ENCODE peak calls at places on chromosome 14, in ten cellular contexts. O is GM12878, Z is HCT116, V is H1, C is WTC11, H is K562, I is NB4, Q is endothelial cell of umbilical vein, T is HepG2, F is SK-N-SH. K is an unnamed sample.

GRCh38 chr14:103056322-103057027 is 874 bp downstream of the CDC42BPB start:
- DNase-seq in V (peak), T (no peak), Z (no peak), C (peak), O (no peak), F (peak), H (peak), Q (peak), I (peak), K (peak)

GRCh38 chr14:102911991-102912761 is 10.3 kb upstream of the AMN start:
- DNase-seq in F (peak), I (no peak), Z (no peak), T (no peak), Q (no peak), O (no peak), C (no peak), H (no peak), V (no peak), K (no peak)

GRCh38 chr14:72740966-72741835 is 152.7 kb downstream of the DPF3 start:
- DNase-seq in H (no peak), I (no peak), V (peak), T (no peak), Z (no peak), O (no peak), F (no peak), C (no peak), Q (no peak), K (no peak)

GRCh38 chr14:69242311-69243224 is 17.4 kb upstream of the GALNT16 start:
- DNase-seq in Q (peak), O (peak), Z (peak), T (peak), F (peak), C (peak), V (peak), I (peak), H (peak), K (peak)

GRCh38 chr14:56195219-56195618 is 77.0 kb downstream of the PELI2 start:
- DNase-seq in T (no peak), Z (no peak), Q (no peak), F (no peak), V (no peak), C (peak), H (no peak), O (no peak), I (no peak), K (no peak)

GRCh38 chr14:72830356-72830755 is 63.5 kb downstream of the DPF3 start:
- DNase-seq in H (no peak), Z (no peak), I (no peak), F (no peak), T (no peak), O (no peak), V (no peak), C (no peak), Q (no peak), K (no peak)

GRCh38 chr14:54220697-54221431 is 175.9 kb upstream of the CDKN3 start:
- DNase-seq in I (no peak), F (peak), Z (no peak), Q (no peak), C (no peak), V (no peak), H (no peak), O (no peak), T (no peak), K (no peak)

GRCh38 chr14:41022932-41023331 is 583.7 kb upstream of the LRFN5 start:
- DNase-seq in Z (no peak), V (no peak), O (no peak), H (no peak), I (peak), F (no peak), C (no peak), T (no peak), Q (no peak), K (no peak)

GRCh38 chr14:58772814-58773620 is 135.3 kb downstream of the DACT1 start:
- DNase-seq in T (no peak), H (no peak), O (no peak), Q (no peak), F (no peak), C (no peak), I (no peak), V (no peak), Z (peak), K (no peak)

GRCh38 chr14:67934087-67934486 is 114.5 kb downstream of the RAD51B start:
- DNase-seq in C (peak), I (peak), F (peak), O (peak), Z (peak), T (peak), H (peak), V (no peak), Q (peak), K (peak)

GRCh38 chr14:101968186-101968585 is 3.8 kb downstream of the DYNC1H1 start:
- DNase-seq in C (no peak), V (no peak), O (no peak), F (no peak), Z (no peak), I (no peak), H (no peak), Q (no peak), T (no peak), K (no peak)

GRCh38 chr14:68395585-68395984 is 397.3 kb downstream of the ZFP36L1 start:
- DNase-seq in O (no peak), Z (no peak), T (no peak), F (no peak), C (no peak), H (no peak), I (no peak), Q (no peak), V (no peak), K (no peak)

GRCh38 chr14:61147898-61148549 is 133.1 kb downstream of the TMEM30B start:
- DNase-seq in H (no peak), T (peak), Z (peak), Q (peak), O (no peak), F (no peak), I (no peak), C (no peak), V (no peak), K (no peak)

GRCh38 chr14:101604935-101605767 is 43.9 kb downstream of the DIO3 start:
- DNase-seq in H (no peak), T (no peak), Q (no peak), F (no peak), V (no peak), I (no peak), C (no peak), O (no peak), Z (no peak), K (no peak)

GRCh38 chr14:63454436-63454835 is 88.7 kb downstream of the PPP2R5E start:
- DNase-seq in H (no peak), F (no peak), C (no peak), O (no peak), V (no peak), Z (no peak), Q (no peak), I (no peak), T (no peak), K (no peak)

GRCh38 chr14:24605435-24606190 is 3.9 kb downstream of the GZMH start:
- DNase-seq in F (peak), V (peak), H (peak), T (peak), I (peak), Q (peak), Z (peak), O (no peak), C (peak), K (peak)

GRCh38 chr14:82075566-82075965 is 541.9 kb upstream of the SEL1L start:
- DNase-seq in C (peak), O (no peak), V (peak), Z (no peak), I (peak), Q (no peak), T (no peak), F (no peak), H (no peak), K (no peak)

GRCh38 chr14:68143341-68143807 is 323.8 kb downstream of the RAD51B start:
- DNase-seq in V (no peak), I (no peak), Q (peak), H (no peak), C (no peak), T (no peak), Z (no peak), O (no peak), F (no peak), K (peak)

GRCh38 chr14:69045857-69046351 is 66.8 kb upstream of the ACTN1 start:
- DNase-seq in I (peak), O (no peak), Q (peak), C (no peak), H (no peak), F (no peak), V (no peak), Z (no peak), T (no peak), K (no peak)

GRCh38 chr14:66745078-66745477 is 237.1 kb downstream of the GPHN start:
- DNase-seq in C (no peak), Q (no peak), Z (no peak), F (no peak), T (no peak), I (no peak), H (no peak), V (no peak), O (no peak), K (no peak)

GRCh38 chr14:73780896-73781295 is 66.7 kb upstream of the PNMA1 start:
- DNase-seq in F (no peak), I (no peak), H (no peak), Z (no peak), C (no peak), V (no peak), T (no peak), Q (no peak), O (no peak), K (no peak)

GRCh38 chr14:72128629-72129028 is 196.4 kb downstream of the RGS6 start:
- DNase-seq in V (no peak), Z (no peak), T (no peak), I (no peak), C (no peak), Q (no peak), F (no peak), O (no peak), H (no peak), K (no peak)

GRCh38 chr14:103313704-103314103 is 20.3 kb upstream of the EIF5 start:
- DNase-seq in O (no peak), T (no peak), H (no peak), C (no peak), V (no peak), I (no peak), Q (peak), F (no peak), Z (no peak), K (no peak)

GRCh38 chr14:104230119-104230885 is 91.9 kb downstream of the KIF26A start:
- DNase-seq in H (no peak), O (no peak), Z (no peak), C (no peak), T (no peak), F (no peak), V (no peak), Q (no peak), I (no peak), K (no peak)

GRCh38 chr14:25667387-25667786 is 617.4 kb upstream of the STXBP6 start:
- DNase-seq in Q (no peak), Z (no peak), O (no peak), V (no peak), C (no peak), F (no peak), T (no peak), H (no peak), I (no peak), K (no peak)

DNA sequence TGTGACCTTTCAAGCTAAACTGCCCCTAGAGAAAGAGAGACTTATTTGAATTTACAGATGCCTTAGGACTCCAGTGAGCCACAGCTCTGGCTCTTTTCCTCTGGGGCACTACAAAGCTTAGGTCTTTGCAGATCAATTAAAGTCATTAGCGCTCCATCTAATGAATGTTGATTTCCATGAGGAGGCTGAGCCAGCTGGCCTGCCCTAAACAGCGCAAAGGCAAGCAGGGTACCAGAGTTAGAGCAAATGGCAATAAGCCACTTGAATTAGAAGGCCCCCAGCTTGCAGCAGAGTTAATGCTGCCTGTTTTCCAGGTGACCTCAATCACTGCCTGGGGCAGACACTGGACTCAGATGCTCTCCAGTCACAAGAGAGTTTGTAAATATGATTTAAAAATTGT is 695.3 kb downstream of the DIO2 start:
- DNase-seq in Q (no peak), Z (no peak), C (no peak), I (no peak), H (no peak), V (no peak), O (no peak), F (peak), T (no peak), K (no peak)
- TF ChIP-seq MAX in Q (no peak), Z (no peak), C (no peak), I (no peak), H (no peak), V (no peak), O (no peak), F (no peak), T (no peak), K (no peak)

DNA sequence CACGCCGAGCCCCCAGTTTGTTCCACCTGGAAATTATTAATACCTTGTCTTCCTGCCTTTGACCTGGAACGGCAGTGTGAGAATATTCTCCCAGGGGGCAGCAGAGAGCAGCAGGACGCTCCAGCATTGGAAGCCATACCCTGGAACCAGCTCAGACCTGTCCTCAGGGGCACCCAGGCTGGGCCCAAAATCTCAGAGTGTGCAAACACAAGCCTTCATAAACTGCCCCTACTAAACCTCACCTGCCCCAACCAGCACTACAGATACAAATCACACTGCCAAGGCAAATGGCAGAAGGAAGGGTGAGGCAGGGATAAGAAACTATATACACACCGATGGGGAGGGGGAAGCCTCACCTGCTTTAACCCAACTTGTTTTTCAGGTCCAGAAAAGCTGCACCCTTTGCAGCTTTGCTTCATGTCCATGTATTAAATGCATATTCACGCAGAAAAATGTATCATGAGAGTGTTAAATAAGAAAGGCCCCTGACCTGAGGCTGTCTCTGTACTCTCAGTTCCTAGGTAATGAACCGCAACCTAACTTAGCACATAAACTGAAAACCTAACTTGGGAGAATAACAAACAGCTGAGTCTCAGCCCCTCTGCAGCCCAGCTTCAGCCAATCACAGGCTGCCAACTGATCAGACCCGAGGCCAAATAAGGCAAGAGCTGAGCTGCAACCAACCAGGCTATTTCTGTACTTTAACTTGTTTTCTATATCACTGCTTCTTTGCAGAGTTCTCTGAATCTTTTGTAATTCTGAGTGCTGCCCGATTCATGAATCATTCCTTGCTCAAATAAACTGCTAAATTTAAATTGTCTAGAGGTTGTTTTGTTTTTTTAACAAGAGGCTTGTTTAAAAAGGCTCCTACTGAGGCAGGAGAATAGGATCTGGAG is 130.1 kb downstream of the SPTSSA start:
- DNase-seq in H (peak), C (peak), Z (peak), I (peak), T (peak), V (peak), F (peak), Q (peak), O (peak), K (peak)
- TF ChIP-seq MAX in H (no peak), C (no peak), Z (no peak), I (no peak), T (peak), V (no peak), F (no peak), Q (no peak), O (no peak), K (no peak)

GRCh38 chr14:97832734-97833133 is 1035.6 kb downstream of the VRK1 start:
- DNase-seq in O (no peak), C (no peak), F (no peak), Q (no peak), V (no peak), T (no peak), Z (no peak), I (no peak), H (no peak), K (no peak)
- TF ChIP-seq MAX in O (no peak), C (no peak), F (no peak), Q (no peak), V (no peak), T (no peak), Z (no peak), I (no peak), H (no peak), K (no peak)

GRCh38 chr14:74838141-74838540 is 37.8 kb downstream of the PROX2 start:
- DNase-seq in O (no peak), T (no peak), Z (no peak), C (no peak), H (no peak), Q (no peak), I (no peak), F (no peak), V (no peak), K (no peak)

GRCh38 chr14:74846168-74846567 is 29.8 kb downstream of the PROX2 start:
- DNase-seq in T (no peak), F (no peak), H (no peak), Z (no peak), V (no peak), Q (no peak), O (no peak), I (no peak), C (no peak), K (no peak)

GRCh38 chr14:74840603-74841030 is 35.3 kb downstream of the PROX2 start:
- DNase-seq in I (no peak), C (no peak), T (no peak), Z (no peak), O (no peak), V (no peak), H (no peak), Q (no peak), F (no peak), K (no peak)

GRCh38 chr14:74843653-74844052 is 32.3 kb downstream of the PROX2 start:
- DNase-seq in O (no peak), I (no peak), F (peak), T (no peak), C (no peak), Z (no peak), H (no peak), Q (no peak), V (no peak), K (no peak)

DNA sequence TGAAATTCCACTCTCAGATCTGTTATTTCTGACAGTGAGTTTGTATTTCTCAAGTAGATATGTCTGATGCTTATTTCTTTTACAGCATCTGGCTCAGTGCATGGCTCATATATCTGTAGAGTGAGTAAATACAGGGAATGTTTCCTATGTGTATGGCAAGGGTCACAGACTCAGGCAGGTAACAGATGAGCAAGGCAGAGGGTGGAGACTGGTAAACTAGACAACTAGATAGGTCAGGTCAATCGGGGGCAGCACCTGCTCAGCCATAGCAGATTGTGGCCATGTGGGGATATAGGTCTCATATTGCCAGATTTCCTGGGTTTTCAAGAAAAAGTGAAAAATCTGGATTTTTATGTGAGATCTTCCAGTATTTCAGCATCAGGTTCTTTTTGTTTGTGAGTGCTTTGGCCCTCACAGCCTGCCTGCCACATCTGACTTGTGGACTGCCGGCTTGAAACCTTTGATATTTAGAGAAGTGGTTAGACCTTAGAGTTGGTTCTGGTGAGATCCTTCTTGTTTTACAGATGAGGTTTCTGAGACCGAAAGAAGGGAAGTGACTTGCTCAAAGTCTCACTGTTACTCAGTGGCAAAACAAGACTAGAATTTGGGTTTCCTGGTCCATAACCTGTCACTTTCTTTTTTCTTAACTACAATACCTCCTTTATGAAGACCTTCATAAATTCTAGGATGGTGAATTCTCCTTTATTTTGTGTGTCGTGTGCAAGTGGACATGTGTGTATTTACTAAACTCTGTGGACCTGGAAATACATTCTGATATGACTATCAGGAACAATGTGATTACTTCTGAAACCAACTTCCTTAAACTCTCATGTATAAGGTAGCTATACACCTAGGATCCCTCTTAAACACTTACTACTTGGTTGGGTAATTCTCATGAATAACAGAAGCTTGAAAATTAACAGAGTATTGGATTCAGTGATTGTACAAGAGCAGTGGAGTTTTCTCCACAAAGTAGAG is 34.4 kb downstream of the PROX2 start:
- DNase-seq in C (no peak), V (no peak), O (peak), Z (no peak), F (no peak), Q (no peak), I (peak), T (no peak), H (no peak), K (no peak)
- TF ChIP-seq MAX in C (no peak), V (no peak), O (no peak), Z (no peak), F (no peak), Q (no peak), I (no peak), T (no peak), H (no peak), K (no peak)

DNA sequence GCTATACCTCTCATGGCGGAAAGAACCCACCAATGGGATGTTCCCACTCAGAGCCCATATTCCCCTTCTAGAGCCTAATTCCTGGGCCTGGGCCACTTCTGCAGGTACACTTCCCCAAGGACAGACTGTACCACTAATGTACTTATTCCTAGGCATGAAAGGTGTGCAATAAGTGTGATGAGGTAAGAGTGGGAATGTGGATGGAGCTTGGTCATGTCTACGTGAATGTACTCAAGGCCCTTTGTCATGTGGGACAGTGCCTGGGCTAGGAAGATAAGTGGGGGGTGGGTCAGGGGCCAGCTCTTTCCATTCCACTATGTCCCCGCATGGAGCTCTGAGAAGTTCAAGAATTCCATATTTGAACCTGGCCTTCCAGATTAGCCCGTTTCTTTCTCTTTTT is 63.4 kb upstream of the FUT8 start:
- DNase-seq in O (no peak), H (no peak), Q (no peak), T (peak), V (no peak), I (no peak), F (no peak), C (no peak), Z (no peak), K (no peak)
- TF ChIP-seq MAX in O (no peak), H (no peak), Q (no peak), T (no peak), V (no peak), I (no peak), F (no peak), C (no peak), Z (no peak), K (no peak)

DNA sequence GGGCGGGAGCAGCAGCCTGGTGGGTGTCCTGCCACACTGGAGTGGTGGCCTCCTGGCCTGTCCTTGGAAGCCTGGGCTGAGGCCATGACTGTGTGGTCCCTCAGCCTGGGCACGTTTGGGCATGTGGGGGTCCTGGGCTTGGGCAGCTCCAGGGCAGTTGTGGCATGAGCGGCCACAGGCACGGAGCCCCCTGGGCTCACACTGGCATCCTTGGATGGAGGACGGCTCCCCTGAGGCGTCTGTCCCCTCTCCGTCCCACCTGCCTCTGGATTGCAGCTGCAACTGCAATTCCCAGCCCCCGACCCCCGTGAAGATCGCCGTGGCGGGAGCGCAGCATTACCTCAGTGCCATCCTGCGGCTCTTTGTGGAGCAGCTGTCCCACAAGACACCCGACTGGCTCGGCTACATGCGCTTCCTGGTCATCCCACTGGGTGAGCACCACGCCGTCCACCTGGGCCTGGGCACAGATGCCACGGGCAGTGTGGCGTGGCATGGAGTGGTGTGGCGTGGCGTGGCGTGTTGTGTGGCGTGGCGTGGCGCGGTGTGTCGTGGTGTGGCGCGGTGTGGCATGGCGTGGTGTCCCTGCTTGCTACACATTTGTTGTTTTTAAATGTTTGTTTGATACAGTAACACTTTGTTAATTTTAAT is 15.1 kb upstream of the TEX22 start:
- DNase-seq in Z (no peak), I (no peak), C (no peak), T (no peak), H (no peak), F (no peak), O (no peak), V (no peak), Q (no peak), K (no peak)
- TF ChIP-seq MAX in Z (no peak), I (no peak), C (no peak), T (no peak), H (no peak), F (no peak), O (no peak), V (no peak), Q (no peak), K (no peak)